ENCODE peak calls at places on chromosome 14, in seven cellular contexts. J is neural crest cell, U is tibial artery, B is heart right ventricle, Q is Calu3, N is endothelial cell, C is GM20000. I is an unnamed sample.
A peak's percentile ranks its signal among the peaks of the same experiment; 100 is the strongest.

GRCh38 chr14:41636492-41637392 is 30.1 kb downstream of the LRFN5 start:
- DNase-seq in J (no peak), U (no peak), B (no peak), Q (no peak), N (no peak), C (no peak), I (no peak)

GRCh38 chr14:85399196-85399595 is 130.7 kb upstream of the FLRT2 start:
- DNase-seq in J (no peak), U (no peak), B (no peak), Q (no peak), N (no peak), C (no peak), I (no peak)

GRCh38 chr14:92937229-92937937 is 14.4 kb downstream of the CHGA start:
- DNase-seq in J (no peak), U (no peak), B (no peak), Q (peak; percentile 33), N (no peak), C (no peak), I (no peak)

GRCh38 chr14:96923003-96923402 is 125.8 kb downstream of the VRK1 start:
- DNase-seq in J (no peak), U (no peak), B (no peak), Q (no peak), N (no peak), C (no peak), I (no peak)

GRCh38 chr14:24481622-24482324 is 26.3 kb downstream of the CMA1 start:
- DNase-seq in J (peak; percentile 40), U (no peak), B (no peak), Q (peak; percentile 68), N (peak; percentile 71), C (peak; percentile 81), I (no peak)

GRCh38 chr14:32967421-32967820 is 28.7 kb downstream of the NPAS3 start:
- DNase-seq in J (no peak), U (no peak), B (no peak), Q (no peak), N (no peak), C (no peak), I (no peak)

GRCh38 chr14:20836668-20837338 is 34.2 kb upstream of the RNASE1 start:
- DNase-seq in J (no peak), U (no peak), B (no peak), Q (peak; percentile 22), N (no peak), C (no peak), I (no peak)

GRCh38 chr14:105324080-105324778 is 9.7 kb downstream of the PACS2 start:
- DNase-seq in J (no peak), U (peak; percentile 63), B (no peak), Q (no peak), N (no peak), C (no peak), I (no peak)

GRCh38 chr14:55926007-55926406 is 192.2 kb upstream of the PELI2 start:
- DNase-seq in J (no peak), U (no peak), B (no peak), Q (no peak), N (no peak), C (no peak), I (no peak)

GRCh38 chr14:32764131-32764530 is 174.5 kb upstream of the NPAS3 start:
- DNase-seq in J (no peak), U (no peak), B (no peak), Q (no peak), N (no peak), C (no peak), I (no peak)

GRCh38 chr14:77612011-77612620 is 4.3 kb downstream of the SPTLC2 start:
- DNase-seq in J (no peak), U (no peak), B (no peak), Q (no peak), N (no peak), C (no peak), I (no peak)

GRCh38 chr14:38851109-38851508 is 251.9 kb downstream of the SEC23A start:
- DNase-seq in J (no peak), U (no peak), B (no peak), Q (no peak), N (no peak), C (no peak), I (no peak)

GRCh38 chr14:22177870-22178269 is 411.2 kb downstream of the DAD1 start:
- DNase-seq in J (no peak), U (no peak), B (no peak), Q (no peak), N (peak; percentile 22), C (no peak), I (no peak)

GRCh38 chr14:67187210-67187609 is 2.0 kb upstream of the GARIN2 start:
- DNase-seq in J (no peak), U (no peak), B (no peak), Q (peak; percentile 59), N (no peak), C (no peak), I (no peak)

GRCh38 chr14:88481089-88481488 is 73.7 kb downstream of the PTPN21 start:
- DNase-seq in J (no peak), U (no peak), B (no peak), Q (no peak), N (no peak), C (no peak), I (no peak)

GRCh38 chr14:20343855-20344205 is 395 bp downstream of the PARP2 start:
- DNase-seq in J (no peak), U (no peak), B (no peak), Q (no peak), N (no peak), C (no peak), I (no peak)

GRCh38 chr14:68384881-68385280 is 408.0 kb downstream of the ZFP36L1 start:
- DNase-seq in J (no peak), U (no peak), B (no peak), Q (no peak), N (no peak), C (no peak), I (no peak)

GRCh38 chr14:65485516-65485915 is 73.0 kb downstream of the FUT8 start:
- DNase-seq in J (no peak), U (no peak), B (no peak), Q (no peak), N (no peak), C (no peak), I (no peak)

GRCh38 chr14:36455241-36455627 is 64.8 kb downstream of the NKX2-1 start:
- DNase-seq in J (no peak), U (no peak), B (no peak), Q (no peak), N (no peak), C (no peak), I (no peak)

GRCh38 chr14:32469388-32470160 is 140.5 kb downstream of the AKAP6 start:
- DNase-seq in J (no peak), U (no peak), B (no peak), Q (no peak), N (no peak), C (peak; percentile 15), I (no peak)

GRCh38 chr14:31261859-31262739 is 54.5 kb upstream of the HECTD1 start:
- DNase-seq in J (no peak), U (peak; percentile 74), B (peak; percentile 14), Q (peak; percentile 29), N (no peak), C (no peak), I (no peak)

GRCh38 chr14:64656986-64657385 is 47.2 kb upstream of the PLEKHG3 start:
- DNase-seq in J (no peak), U (no peak), B (no peak), Q (no peak), N (no peak), C (no peak), I (no peak)

GRCh38 chr14:55118761-55119160 is 10.3 kb upstream of the LGALS3 start:
- DNase-seq in J (no peak), U (no peak), B (no peak), Q (no peak), N (no peak), C (no peak), I (no peak)

GRCh38 chr14:23446291-23446851 is 10.9 kb upstream of the MYH7 start:
- DNase-seq in J (no peak), U (peak; percentile 55), B (no peak), Q (no peak), N (no peak), C (no peak), I (no peak)
- TF ChIP-seq CTCF in J (no peak), U (no peak), B (no peak), Q (no peak), N (no peak), C (no peak), I (no peak)

DNA sequence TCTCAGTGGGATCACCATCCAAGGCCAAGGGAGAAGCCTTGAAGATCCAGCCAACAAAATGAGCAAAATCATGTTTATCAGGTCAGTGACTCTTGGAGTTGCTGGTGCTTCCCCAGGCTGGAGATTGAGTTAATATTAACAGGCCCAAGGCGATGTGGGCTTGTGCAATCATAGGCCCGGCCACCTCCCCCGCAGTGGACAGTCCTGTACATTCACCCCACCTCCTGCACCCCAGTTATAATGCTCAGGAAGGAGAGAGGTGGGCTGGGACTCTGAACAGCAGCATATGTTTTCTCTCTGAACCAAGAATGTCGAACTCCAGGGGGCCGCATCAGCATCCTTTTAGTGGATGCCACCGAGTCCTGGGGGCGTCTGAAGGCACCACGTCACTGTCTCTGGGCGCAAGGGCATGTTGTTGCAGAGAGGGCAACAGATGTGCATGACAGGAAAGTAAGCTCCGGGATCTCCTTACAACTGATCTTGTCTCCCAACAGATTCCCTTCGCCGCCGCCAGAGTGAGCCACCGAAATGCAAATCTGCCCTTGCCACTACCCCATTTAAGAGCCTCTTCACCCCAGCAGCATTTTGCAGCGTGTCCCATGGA is 32.2 kb upstream of the SERPINA6 start:
- DNase-seq in J (peak; percentile 20), U (no peak), B (peak; percentile 12), Q (peak; percentile 48), N (peak; percentile 22), C (no peak), I (no peak)
- TF ChIP-seq CTCF in J (peak; percentile 55), U (peak; percentile 30), B (no peak), Q (no peak), N (no peak), C (no peak), I (peak; percentile 74)

DNA sequence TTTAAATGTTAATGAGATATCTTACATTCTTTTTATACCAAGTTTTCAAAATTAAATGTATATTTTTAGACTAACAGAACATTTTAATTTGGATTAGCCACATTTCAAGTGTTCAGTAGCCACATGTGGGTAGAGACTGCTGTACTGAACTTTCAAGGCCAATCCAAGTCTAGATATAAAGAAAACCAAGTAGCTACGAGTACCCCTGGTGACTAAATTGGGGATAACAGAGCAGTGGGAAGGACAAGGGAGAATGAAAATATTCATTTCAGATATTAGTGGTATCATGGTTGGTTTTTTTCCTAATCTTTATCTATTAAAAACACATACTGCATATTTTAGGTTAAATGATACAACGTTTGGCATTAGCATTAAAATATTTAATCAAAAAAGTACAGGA is 69.4 kb upstream of the RHOJ start:
- DNase-seq in J (no peak), U (no peak), B (no peak), Q (peak; percentile 11), N (no peak), C (no peak), I (no peak)
- TF ChIP-seq CTCF in J (peak; percentile 66), U (no peak), B (no peak), Q (no peak), N (peak; percentile 46), C (no peak), I (peak; percentile 64)

DNA sequence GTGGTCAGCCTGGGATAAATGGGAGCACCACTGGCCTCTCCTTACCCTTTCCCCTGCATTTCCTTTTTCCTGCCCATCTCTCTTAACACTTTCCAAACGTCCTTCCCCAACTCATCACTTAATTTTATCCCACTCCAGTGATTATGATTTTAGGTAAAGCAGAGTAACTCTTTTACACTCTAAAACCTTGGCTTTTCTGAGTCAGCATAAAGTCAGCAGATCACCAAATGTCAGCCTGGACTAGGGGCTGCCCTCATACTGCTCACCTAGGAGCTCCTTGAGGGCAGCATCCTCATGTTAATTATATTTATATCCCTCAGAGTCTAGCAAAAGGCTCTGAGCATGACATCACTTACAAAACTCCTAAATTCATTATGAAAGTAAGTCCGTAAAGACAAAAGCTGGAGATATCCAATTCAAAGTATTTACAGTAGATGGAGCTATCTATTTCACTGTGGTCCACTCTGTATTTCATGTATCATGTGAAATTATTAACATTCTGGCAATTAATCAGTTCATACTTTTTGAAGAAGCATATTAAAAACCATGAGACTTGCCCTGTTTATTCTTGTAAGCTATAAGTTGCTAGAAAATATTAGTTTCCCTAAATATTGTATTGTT is 17.0 kb upstream of the DICER1 start:
- DNase-seq in J (no peak), U (no peak), B (no peak), Q (no peak), N (no peak), C (no peak), I (no peak)
- TF ChIP-seq CTCF in J (no peak), U (peak; percentile 21), B (peak; percentile 38), Q (no peak), N (no peak), C (no peak), I (peak; percentile 78)

I was measured in chondrocyte.